ENCODE peak calls at places on chromosomes 3 and 15, in four cellular contexts. One of them, this sample, is unnamed.

GRCh38 chr3:196063049-196063448 is 18.8 kb downstream of the TFRC start:
- DNase-seq in LNCaP clone FGC: no peak
- DNase-seq in stimulated activated CD8-positive, alpha-beta memory T cell treated with anti-CD3 and anti-CD28 coated beads, Interleukin-4, amount 100 ng/mL, for 24 hours: no peak
- DNase-seq in heart right ventricle: no peak
- DNase-seq in this sample: no peak

GRCh38 chr15:65766422-65767263 is 25.4 kb downstream of the DENND4A start:
- DNase-seq in LNCaP clone FGC: no peak
- DNase-seq in stimulated activated CD8-positive, alpha-beta memory T cell treated with anti-CD3 and anti-CD28 coated beads, Interleukin-4, amount 100 ng/mL, for 24 hours: no peak
- DNase-seq in heart right ventricle: no peak
- DNase-seq in this sample: no peak

GRCh38 chr15:81002254-81003022 is 1.7 kb downstream of the TLNRD1 start:
- DNase-seq in LNCaP clone FGC: no peak
- DNase-seq in stimulated activated CD8-positive, alpha-beta memory T cell treated with anti-CD3 and anti-CD28 coated beads, Interleukin-4, amount 100 ng/mL, for 24 hours: no peak
- DNase-seq in heart right ventricle: peak; percentile 14
- DNase-seq in this sample: no peak

GRCh38 chr3:101809178-101810022 is 30.4 kb downstream of the NXPE3 start:
- DNase-seq in LNCaP clone FGC: no peak
- DNase-seq in stimulated activated CD8-positive, alpha-beta memory T cell treated with anti-CD3 and anti-CD28 coated beads, Interleukin-4, amount 100 ng/mL, for 24 hours: no peak
- DNase-seq in heart right ventricle: no peak
- DNase-seq in this sample: no peak

GRCh38 chr3:102447272-102447671 is 12.5 kb downstream of the ZPLD1 start:
- DNase-seq in LNCaP clone FGC: no peak
- DNase-seq in stimulated activated CD8-positive, alpha-beta memory T cell treated with anti-CD3 and anti-CD28 coated beads, Interleukin-4, amount 100 ng/mL, for 24 hours: no peak
- DNase-seq in heart right ventricle: no peak
- DNase-seq in this sample: no peak

GRCh38 chr3:58215317-58216025 is 4.7 kb upstream of the DNASE1L3 start:
- DNase-seq in LNCaP clone FGC: no peak
- DNase-seq in stimulated activated CD8-positive, alpha-beta memory T cell treated with anti-CD3 and anti-CD28 coated beads, Interleukin-4, amount 100 ng/mL, for 24 hours: no peak
- DNase-seq in heart right ventricle: no peak
- DNase-seq in this sample: no peak

GRCh38 chr15:25175789-25176615 is 221.2 kb downstream of the SNRPN start:
- DNase-seq in LNCaP clone FGC: no peak
- DNase-seq in stimulated activated CD8-positive, alpha-beta memory T cell treated with anti-CD3 and anti-CD28 coated beads, Interleukin-4, amount 100 ng/mL, for 24 hours: no peak
- DNase-seq in heart right ventricle: peak; percentile 2
- DNase-seq in this sample: no peak

GRCh38 chr15:36766449-36766848 is 187.0 kb downstream of the CDIN1 start:
- DNase-seq in LNCaP clone FGC: no peak
- DNase-seq in stimulated activated CD8-positive, alpha-beta memory T cell treated with anti-CD3 and anti-CD28 coated beads, Interleukin-4, amount 100 ng/mL, for 24 hours: no peak
- DNase-seq in heart right ventricle: no peak
- DNase-seq in this sample: no peak

GRCh38 chr3:58962816-58963215 is 87.0 kb downstream of the CFAP20DC start:
- DNase-seq in LNCaP clone FGC: no peak
- DNase-seq in stimulated activated CD8-positive, alpha-beta memory T cell treated with anti-CD3 and anti-CD28 coated beads, Interleukin-4, amount 100 ng/mL, for 24 hours: no peak
- DNase-seq in heart right ventricle: no peak
- DNase-seq in this sample: no peak

GRCh38 chr3:31704651-31705179 is 172.0 kb downstream of the STT3B start:
- DNase-seq in LNCaP clone FGC: peak; percentile 53
- DNase-seq in stimulated activated CD8-positive, alpha-beta memory T cell treated with anti-CD3 and anti-CD28 coated beads, Interleukin-4, amount 100 ng/mL, for 24 hours: no peak
- DNase-seq in heart right ventricle: no peak
- DNase-seq in this sample: no peak

GRCh38 chr15:78034495-78035191 is 42.9 kb downstream of the TBC1D2B start:
- DNase-seq in LNCaP clone FGC: no peak
- DNase-seq in stimulated activated CD8-positive, alpha-beta memory T cell treated with anti-CD3 and anti-CD28 coated beads, Interleukin-4, amount 100 ng/mL, for 24 hours: peak; percentile 73
- DNase-seq in heart right ventricle: no peak
- DNase-seq in this sample: peak; percentile 88

GRCh38 chr3:4806535-4807108 is 172.6 kb upstream of the BHLHE40 start:
- DNase-seq in LNCaP clone FGC: no peak
- DNase-seq in stimulated activated CD8-positive, alpha-beta memory T cell treated with anti-CD3 and anti-CD28 coated beads, Interleukin-4, amount 100 ng/mL, for 24 hours: no peak
- DNase-seq in heart right ventricle: no peak
- DNase-seq in this sample: no peak

GRCh38 chr3:36542186-36542585 is 161.9 kb downstream of the STAC start:
- DNase-seq in LNCaP clone FGC: no peak
- DNase-seq in stimulated activated CD8-positive, alpha-beta memory T cell treated with anti-CD3 and anti-CD28 coated beads, Interleukin-4, amount 100 ng/mL, for 24 hours: no peak
- DNase-seq in heart right ventricle: no peak
- DNase-seq in this sample: no peak

GRCh38 chr15:32959077-32959476 is 235.4 kb downstream of the FMN1 start:
- DNase-seq in LNCaP clone FGC: no peak
- DNase-seq in stimulated activated CD8-positive, alpha-beta memory T cell treated with anti-CD3 and anti-CD28 coated beads, Interleukin-4, amount 100 ng/mL, for 24 hours: no peak
- DNase-seq in heart right ventricle: no peak
- DNase-seq in this sample: no peak

GRCh38 chr3:128395046-128395445 is 71.6 kb downstream of the DNAJB8 start:
- DNase-seq in LNCaP clone FGC: no peak
- DNase-seq in stimulated activated CD8-positive, alpha-beta memory T cell treated with anti-CD3 and anti-CD28 coated beads, Interleukin-4, amount 100 ng/mL, for 24 hours: no peak
- DNase-seq in heart right ventricle: no peak
- DNase-seq in this sample: no peak

GRCh38 chr15:69493406-69493805 is 40.8 kb downstream of the RPLP1 start:
- DNase-seq in LNCaP clone FGC: no peak
- DNase-seq in stimulated activated CD8-positive, alpha-beta memory T cell treated with anti-CD3 and anti-CD28 coated beads, Interleukin-4, amount 100 ng/mL, for 24 hours: no peak
- DNase-seq in heart right ventricle: no peak
- DNase-seq in this sample: no peak

GRCh38 chr3:156474560-156475389 is 80.1 kb downstream of the SSR3 start:
- DNase-seq in LNCaP clone FGC: no peak
- DNase-seq in stimulated activated CD8-positive, alpha-beta memory T cell treated with anti-CD3 and anti-CD28 coated beads, Interleukin-4, amount 100 ng/mL, for 24 hours: no peak
- DNase-seq in heart right ventricle: no peak
- DNase-seq in this sample: no peak

GRCh38 chr3:14156201-14156600 is 22.2 kb downstream of the XPC start:
- DNase-seq in LNCaP clone FGC: no peak
- DNase-seq in stimulated activated CD8-positive, alpha-beta memory T cell treated with anti-CD3 and anti-CD28 coated beads, Interleukin-4, amount 100 ng/mL, for 24 hours: no peak
- DNase-seq in heart right ventricle: no peak
- DNase-seq in this sample: no peak

GRCh38 chr3:104257486-104257885 is 1109.2 kb upstream of the ALCAM start:
- DNase-seq in LNCaP clone FGC: no peak
- DNase-seq in stimulated activated CD8-positive, alpha-beta memory T cell treated with anti-CD3 and anti-CD28 coated beads, Interleukin-4, amount 100 ng/mL, for 24 hours: no peak
- DNase-seq in heart right ventricle: no peak
- DNase-seq in this sample: no peak

GRCh38 chr3:32296251-32297204 is 58.0 kb downstream of the CMTM8 start:
- DNase-seq in LNCaP clone FGC: no peak
- DNase-seq in stimulated activated CD8-positive, alpha-beta memory T cell treated with anti-CD3 and anti-CD28 coated beads, Interleukin-4, amount 100 ng/mL, for 24 hours: peak; percentile 26
- DNase-seq in heart right ventricle: peak; percentile 56
- DNase-seq in this sample: peak; percentile 25

GRCh38 chr3:182920515-182921084 is 59.7 kb downstream of the DCUN1D1 start:
- DNase-seq in LNCaP clone FGC: no peak
- DNase-seq in stimulated activated CD8-positive, alpha-beta memory T cell treated with anti-CD3 and anti-CD28 coated beads, Interleukin-4, amount 100 ng/mL, for 24 hours: no peak
- DNase-seq in heart right ventricle: no peak
- DNase-seq in this sample: no peak

GRCh38 chr3:18438586-18438985 is 13.4 kb upstream of the SATB1 start:
- DNase-seq in LNCaP clone FGC: no peak
- DNase-seq in stimulated activated CD8-positive, alpha-beta memory T cell treated with anti-CD3 and anti-CD28 coated beads, Interleukin-4, amount 100 ng/mL, for 24 hours: peak; percentile 12
- DNase-seq in heart right ventricle: no peak
- DNase-seq in this sample: no peak

GRCh38 chr15:54208786-54209185 is 230.5 kb downstream of the UNC13C start:
- DNase-seq in LNCaP clone FGC: no peak
- DNase-seq in stimulated activated CD8-positive, alpha-beta memory T cell treated with anti-CD3 and anti-CD28 coated beads, Interleukin-4, amount 100 ng/mL, for 24 hours: no peak
- DNase-seq in heart right ventricle: no peak
- DNase-seq in this sample: no peak

GRCh38 chr3:16216373-16216935 is 42.0 kb downstream of the GALNT15 start:
- DNase-seq in LNCaP clone FGC: no peak
- DNase-seq in stimulated activated CD8-positive, alpha-beta memory T cell treated with anti-CD3 and anti-CD28 coated beads, Interleukin-4, amount 100 ng/mL, for 24 hours: no peak
- DNase-seq in heart right ventricle: no peak
- DNase-seq in this sample: no peak

GRCh38 chr3:61704807-61705206 is 143.4 kb downstream of the PTPRG start:
- DNase-seq in LNCaP clone FGC: no peak
- DNase-seq in stimulated activated CD8-positive, alpha-beta memory T cell treated with anti-CD3 and anti-CD28 coated beads, Interleukin-4, amount 100 ng/mL, for 24 hours: no peak
- DNase-seq in heart right ventricle: no peak
- DNase-seq in this sample: no peak

GRCh38 chr3:192929146-192929545 is 11.5 kb upstream of the MB21D2 start:
- DNase-seq in LNCaP clone FGC: no peak
- DNase-seq in stimulated activated CD8-positive, alpha-beta memory T cell treated with anti-CD3 and anti-CD28 coated beads, Interleukin-4, amount 100 ng/mL, for 24 hours: no peak
- DNase-seq in heart right ventricle: no peak
- DNase-seq in this sample: no peak

GRCh38 chr15:89998141-89998661 is 2.9 kb upstream of the ZNF710 start:
- DNase-seq in LNCaP clone FGC: no peak
- DNase-seq in stimulated activated CD8-positive, alpha-beta memory T cell treated with anti-CD3 and anti-CD28 coated beads, Interleukin-4, amount 100 ng/mL, for 24 hours: no peak
- DNase-seq in heart right ventricle: no peak
- DNase-seq in this sample: no peak

GRCh38 chr15:61916104-61916503 is 144.1 kb downstream of the VPS13C start:
- DNase-seq in LNCaP clone FGC: no peak
- DNase-seq in stimulated activated CD8-positive, alpha-beta memory T cell treated with anti-CD3 and anti-CD28 coated beads, Interleukin-4, amount 100 ng/mL, for 24 hours: no peak
- DNase-seq in heart right ventricle: peak; percentile 21
- DNase-seq in this sample: no peak

This sample was measured in stimulated activated effector memory CD8-positive, alpha-beta T cell treated with anti-CD3 and anti-CD28 coated beads, Interleukin-12 subunit alpha, Interleukin-12 subunit beta, amount 100 ng/mL, for 72 hours.